ENCODE peak calls at places on chromosome 12, in four cellular contexts. J is stimulated activated CD8-positive, alpha-beta memory T cell treated with anti-CD3 and anti-CD28 coated beads, Interleukin-7, amount 100 ng/mL, for 4 hours; T is astrocyte of the spinal cord; M is T-helper 17 cell. H is an unnamed sample.

GRCh38 chr12:22271036-22271435 is 63.5 kb downstream of the ST8SIA1 start:
- DNase-seq in T (peak), M (no peak), J (no peak), H (no peak)

GRCh38 chr12:52903855-52904508 is 894 bp downstream of the KRT8 start:
- DNase-seq in T (peak), M (no peak), J (no peak), H (peak)

GRCh38 chr12:81403348-81403747 is 325.5 kb downstream of the ACSS3 start:
- DNase-seq in J (no peak), T (no peak), M (no peak), H (no peak)

GRCh38 chr12:120254809-120255208 is 10.7 kb downstream of the PXN start:
- DNase-seq in M (no peak), T (no peak), J (no peak), H (no peak)

GRCh38 chr12:75661927-75662326 is 150.5 kb upstream of the KRR1 start:
- DNase-seq in J (no peak), T (peak), M (no peak), H (no peak)

GRCh38 chr12:92942905-92943304 is 13.8 kb upstream of the EEA1 start:
- DNase-seq in M (no peak), J (no peak), T (peak), H (no peak)

GRCh38 chr12:64737539-64737938 is 21.7 kb downstream of the GNS start:
- DNase-seq in M (no peak), T (no peak), J (no peak), H (peak)

GRCh38 chr12:81332054-81332453 is 254.2 kb downstream of the ACSS3 start:
- DNase-seq in J (no peak), T (peak), M (no peak), H (no peak)

GRCh38 chr12:5293773-5294172 is 138.1 kb upstream of the NTF3 start:
- DNase-seq in T (no peak), J (no peak), M (no peak), H (no peak)

GRCh38 chr12:12384601-12385321 is 27.9 kb downstream of the BORCS5 start:
- DNase-seq in J (peak), T (peak), M (no peak), H (peak)

GRCh38 chr12:131274061-131274460 is 320.4 kb downstream of the ADGRD1 start:
- DNase-seq in M (no peak), J (no peak), T (no peak), H (no peak)

GRCh38 chr12:52755533-52755932 is 21.6 kb downstream of the KRT76 start:
- DNase-seq in T (no peak), M (no peak), J (no peak), H (no peak)

GRCh38 chr12:11650279-11650696 is 814 bp downstream of the ETV6 start:
- DNase-seq in M (no peak), J (no peak), T (no peak), H (no peak)

GRCh38 chr12:109029411-109029810 is 8.5 kb upstream of the SVOP start:
- DNase-seq in T (no peak), J (no peak), M (no peak), H (no peak)

GRCh38 chr12:19979584-19979983 is 388.8 kb upstream of the PDE3A start:
- DNase-seq in T (no peak), M (no peak), J (no peak), H (no peak)

GRCh38 chr12:7207866-7208612 is 18.6 kb downstream of the PEX5 start:
- DNase-seq in T (no peak), J (no peak), M (no peak), H (no peak)

GRCh38 chr12:18323159-18323558 is 61.8 kb downstream of the PIK3C2G start:
- DNase-seq in J (no peak), T (peak), M (no peak), H (no peak)

GRCh38 chr12:129807101-129807500 is 96.7 kb downstream of the TMEM132D start:
- DNase-seq in J (no peak), T (no peak), M (no peak), H (no peak)

H was measured in GM12865.